ENCODE peak calls at places on chromosome 9, in four cellular contexts. O, C, G and M are unnamed samples.
A peak's percentile ranks its signal among the peaks of the same experiment; 100 is the strongest.

GRCh38 chr9:129610473-129611301 is 10.2 kb downstream of the C9orf50 start:
- DNase-seq in O (peak; percentile 96), C (peak; percentile 92), G (peak; percentile 58), M (peak; percentile 67)

GRCh38 chr9:134670851-134671281 is 29.3 kb downstream of the COL5A1 start:
- DNase-seq in O (no peak), C (no peak), G (no peak), M (no peak)

GRCh38 chr9:63817622-63818518 is 1467.1 kb downstream of the FOXD4L5 start:
- DNase-seq in O (peak; percentile 96), C (peak; percentile 85), G (peak; percentile 3), M (peak; percentile 13)

GRCh38 chr9:928363-929042 is 48.0 kb upstream of the DMRT3 start:
- DNase-seq in O (no peak), C (no peak), G (no peak), M (peak; percentile 46)

GRCh38 chr9:105877719-105878118 is 183.4 kb downstream of the TMEM38B start:
- DNase-seq in O (no peak), C (no peak), G (no peak), M (peak; percentile 46)

GRCh38 chr9:104923740-104924139 is 4.2 kb downstream of the ABCA1 start:
- DNase-seq in O (no peak), C (no peak), G (no peak), M (no peak)

GRCh38 chr9:120191141-120191540 is 388.8 kb downstream of the CDK5RAP2 start:
- DNase-seq in O (no peak), C (no peak), G (no peak), M (no peak)

GRCh38 chr9:87556821-87557220 is 59.2 kb downstream of the DAPK1 start:
- DNase-seq in O (no peak), C (no peak), G (no peak), M (no peak)

GRCh38 chr9:133725886-133726285 is 12.3 kb downstream of the SARDH start:
- DNase-seq in O (peak; percentile 52), C (no peak), G (no peak), M (no peak)

GRCh38 chr9:127067603-127068220 is 54.7 kb downstream of the ANGPTL2 start:
- DNase-seq in O (no peak), C (no peak), G (no peak), M (no peak)

GRCh38 chr9:80649001-80649420 is 1040.3 kb downstream of the TLE1 start:
- DNase-seq in O (no peak), C (no peak), G (peak; percentile 83), M (peak; percentile 67)

GRCh38 chr9:69446496-69446895 is 121.5 kb downstream of the ENTREP1 start:
- DNase-seq in O (no peak), C (no peak), G (no peak), M (peak; percentile 59)

GRCh38 chr9:122015165-122015821 is 77.8 kb downstream of the TTLL11 start:
- DNase-seq in O (no peak), C (no peak), G (no peak), M (no peak)

GRCh38 chr9:89364664-89365531 is 46.6 kb downstream of the SECISBP2 start:
- DNase-seq in O (no peak), C (no peak), G (no peak), M (no peak)

GRCh38 chr9:126971261-126971660 is 56.7 kb downstream of the RALGPS1 start:
- DNase-seq in O (no peak), C (no peak), G (no peak), M (no peak)

GRCh38 chr9:124320062-124320973 is 62.6 kb downstream of the NEK6 start:
- DNase-seq in O (peak; percentile 93), C (peak; percentile 74), G (peak; percentile 56), M (peak; percentile 84)

GRCh38 chr9:130193119-130193518 is 20.9 kb downstream of the NCS1 start:
- DNase-seq in O (no peak), C (no peak), G (no peak), M (peak; percentile 74)

GRCh38 chr9:89215342-89215741 is 36.7 kb upstream of the SHC3 start:
- DNase-seq in O (no peak), C (no peak), G (no peak), M (no peak)

GRCh38 chr9:134617246-134617645 is 24.4 kb upstream of the COL5A1 start:
- DNase-seq in O (peak; percentile 78), C (peak; percentile 15), G (no peak), M (no peak)

GRCh38 chr9:131117111-131117761 is 8.2 kb upstream of the NUP214 start:
- DNase-seq in O (no peak), C (no peak), G (no peak), M (no peak)

GRCh38 chr9:101119206-101119819 is 90.8 kb downstream of the PLPPR1 start:
- DNase-seq in O (no peak), C (peak; percentile 57), G (peak; percentile 6), M (peak; percentile 53)

GRCh38 chr9:111926421-111926875 is 29.8 kb downstream of the UGCG start:
- DNase-seq in O (no peak), C (no peak), G (peak; percentile 62), M (peak; percentile 99)

GRCh38 chr9:137221477-137222111 is 446 bp downstream of the RNF208 start:
- DNase-seq in O (no peak), C (no peak), G (no peak), M (no peak)

GRCh38 chr9:93096811-93097382 is 880 bp downstream of the CARD19 start:
- DNase-seq in O (peak; percentile 88), C (peak; percentile 1), G (no peak), M (no peak)

GRCh38 chr9:98810106-98810840 is 2.8 kb downstream of the GALNT12 start:
- DNase-seq in O (peak; percentile 40), C (no peak), G (no peak), M (no peak)

GRCh38 chr9:98809311-98810105 is 2.0 kb downstream of the GALNT12 start:
- DNase-seq in O (peak; percentile 57), C (no peak), G (no peak), M (peak; percentile 29)

GRCh38 chr9:98807811-98808195 is 333 bp downstream of the GALNT12 start:
- DNase-seq in O (peak; percentile 83), C (no peak), G (no peak), M (no peak)

GRCh38 chr9:98808411-98808815 is 943 bp downstream of the GALNT12 start:
- DNase-seq in O (peak; percentile 83), C (no peak), G (no peak), M (peak; percentile 37)

DNA sequence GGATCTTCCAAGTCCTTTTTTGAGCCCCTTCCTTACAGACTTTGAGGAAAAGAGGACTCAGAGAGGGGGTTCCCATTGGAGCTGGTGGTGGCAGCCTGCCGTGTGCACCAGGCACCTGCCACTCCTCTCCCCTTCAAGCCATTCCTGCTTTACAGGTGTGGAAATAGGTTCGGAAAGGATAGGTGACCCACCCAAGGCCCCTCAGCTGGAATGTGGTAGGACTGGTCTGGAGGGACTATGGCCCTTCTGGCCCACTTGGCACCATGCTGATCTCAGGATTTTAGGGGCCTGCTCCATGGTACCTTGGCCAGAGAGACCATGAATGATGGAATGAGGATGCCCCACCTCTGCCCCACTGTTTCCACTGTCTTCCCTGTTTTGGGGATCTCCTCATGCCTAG is 1.4 kb downstream of the GALNT12 start:
- DNase-seq in O (no peak), C (no peak), G (no peak), M (no peak)
- H3K4me3 ChIP-seq in O (no peak overlapping the region), C (no peak overlapping the region), G (no peak overlapping the region), M (no peak overlapping the region)

GRCh38 chr9:136118367-136119258 is at the start of gene TMEM250:
- DNase-seq in O (peak; percentile 99), C (peak; percentile 99), G (peak; percentile 95), M (peak; percentile 98)

GRCh38 chr9:136120438-136120844 is 1.8 kb upstream of the TMEM250 start:
- DNase-seq in O (no peak), C (no peak), G (no peak), M (no peak)

GRCh38 chr9:136121801-136122200 is 3.1 kb upstream of the TMEM250 start:
- DNase-seq in O (no peak), C (no peak), G (no peak), M (no peak)

GRCh38 chr9:136119259-136120118 is 814 bp upstream of the TMEM250 start:
- DNase-seq in O (no peak), C (no peak), G (peak; percentile 54), M (peak; percentile 87)

DNA sequence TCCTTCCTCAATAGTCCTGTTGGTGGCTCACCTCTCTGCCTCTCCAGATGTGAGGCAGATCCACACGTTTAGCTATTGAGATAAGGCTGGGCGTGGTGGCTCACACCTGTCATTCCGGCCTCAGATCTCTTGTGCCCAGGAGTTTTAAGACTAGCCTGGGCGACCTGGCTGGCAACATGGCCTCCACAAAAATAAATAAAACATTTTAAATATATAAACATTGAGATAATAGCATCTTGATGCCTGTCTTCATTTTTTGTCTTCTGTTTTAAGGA is 1.4 kb upstream of the TMEM250 start:
- DNase-seq in O (no peak), C (no peak), G (no peak), M (no peak)
- H3K4me3 ChIP-seq in O (no peak overlapping the region), C (no peak overlapping the region), G (peak overlapping the region; percentile 68), M (peak overlapping the region; percentile 71)

DNA sequence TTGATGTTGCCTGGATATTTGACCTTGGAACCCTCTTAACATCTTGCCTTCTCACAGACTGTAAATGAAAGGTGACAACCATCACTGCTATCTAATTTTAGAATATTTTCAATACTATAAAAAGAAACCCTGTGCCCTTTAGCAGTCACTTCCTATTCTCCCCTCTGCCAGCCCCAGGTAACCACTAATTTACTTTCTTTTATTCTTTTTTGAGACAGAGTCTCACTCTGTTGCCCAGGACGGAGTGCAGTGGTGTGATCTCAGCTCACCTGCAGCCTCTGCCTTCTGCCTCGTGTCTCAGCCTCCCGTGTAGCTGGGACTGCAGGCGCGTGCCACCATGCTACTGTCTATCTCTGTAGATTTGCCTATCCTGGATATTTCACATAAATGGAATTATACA is 43.6 kb downstream of the FRMPD1 start:
- DNase-seq in O (no peak), C (no peak), G (no peak), M (no peak)
- H3K4me3 ChIP-seq in O (no peak overlapping the region), C (no peak overlapping the region), G (no peak overlapping the region), M (no peak overlapping the region)

GRCh38 chr9:16825364-16825763 is 45.1 kb downstream of the BNC2 start:
- DNase-seq in O (no peak), C (no peak), G (peak; percentile 76), M (peak; percentile 14)
- H3K4me3 ChIP-seq in O (no peak overlapping the region), C (no peak overlapping the region), G (no peak overlapping the region), M (no peak overlapping the region)